ENCODE peak calls at places on chromosomes 12 and 14, in nine cellular contexts. One of them, this sample, is unnamed.

GRCh38 chr14:89025581-89026236 is 201.3 kb downstream of the TTC8 start:
- DNase-seq in H9: no peak
- DNase-seq in BJ: peak
- DNase-seq in retinal pigment epithelial cell: no peak
- DNase-seq in upper lobe of right lung: no peak
- DNase-seq in anterior cingulate cortex: no peak
- DNase-seq in endodermal cell: no peak
- DNase-seq in CD8-positive, alpha-beta memory T cell: no peak
- DNase-seq in progenitor cell of endocrine pancreas: no peak
- DNase-seq in this sample: peak

GRCh38 chr14:23405096-23405495 is 3.0 kb downstream of the MYH6 start:
- DNase-seq in H9: no peak
- DNase-seq in BJ: no peak
- DNase-seq in retinal pigment epithelial cell: no peak
- DNase-seq in upper lobe of right lung: no peak
- DNase-seq in anterior cingulate cortex: no peak
- DNase-seq in endodermal cell: no peak
- DNase-seq in CD8-positive, alpha-beta memory T cell: no peak
- DNase-seq in progenitor cell of endocrine pancreas: no peak
- DNase-seq in this sample: no peak

GRCh38 chr12:53481957-53482586 is 17.2 kb downstream of the MAP3K12 start:
- DNase-seq in H9: peak
- DNase-seq in BJ: no peak
- DNase-seq in retinal pigment epithelial cell: no peak
- DNase-seq in upper lobe of right lung: peak
- DNase-seq in anterior cingulate cortex: no peak
- DNase-seq in endodermal cell: peak
- DNase-seq in CD8-positive, alpha-beta memory T cell: no peak
- DNase-seq in progenitor cell of endocrine pancreas: no peak
- DNase-seq in this sample: peak

GRCh38 chr12:63863658-63864455 is 19.4 kb downstream of the SRGAP1 start:
- DNase-seq in H9: no peak
- DNase-seq in BJ: no peak
- DNase-seq in retinal pigment epithelial cell: no peak
- DNase-seq in upper lobe of right lung: no peak
- DNase-seq in anterior cingulate cortex: no peak
- DNase-seq in endodermal cell: no peak
- DNase-seq in CD8-positive, alpha-beta memory T cell: no peak
- DNase-seq in progenitor cell of endocrine pancreas: no peak
- DNase-seq in this sample: no peak

GRCh38 chr14:96479435-96480146 is 22.6 kb upstream of the PAPOLA start:
- DNase-seq in H9: no peak
- DNase-seq in BJ: no peak
- DNase-seq in retinal pigment epithelial cell: no peak
- DNase-seq in upper lobe of right lung: no peak
- DNase-seq in anterior cingulate cortex: no peak
- DNase-seq in endodermal cell: no peak
- DNase-seq in CD8-positive, alpha-beta memory T cell: no peak
- DNase-seq in progenitor cell of endocrine pancreas: no peak
- DNase-seq in this sample: peak

GRCh38 chr14:67738740-67739504 is 37.2 kb downstream of the RDH12 start:
- DNase-seq in H9: no peak
- DNase-seq in BJ: peak
- DNase-seq in retinal pigment epithelial cell: peak
- DNase-seq in upper lobe of right lung: no peak
- DNase-seq in anterior cingulate cortex: no peak
- DNase-seq in endodermal cell: no peak
- DNase-seq in CD8-positive, alpha-beta memory T cell: no peak
- DNase-seq in progenitor cell of endocrine pancreas: no peak
- DNase-seq in this sample: peak

GRCh38 chr12:93322784-93323183 is 54.9 kb upstream of the NUDT4 start:
- DNase-seq in H9: no peak
- DNase-seq in BJ: no peak
- DNase-seq in retinal pigment epithelial cell: no peak
- DNase-seq in upper lobe of right lung: no peak
- DNase-seq in anterior cingulate cortex: no peak
- DNase-seq in endodermal cell: no peak
- DNase-seq in CD8-positive, alpha-beta memory T cell: no peak
- DNase-seq in progenitor cell of endocrine pancreas: no peak
- DNase-seq in this sample: no peak

GRCh38 chr14:105173901-105174894 is 5.6 kb upstream of the JAG2 start:
- DNase-seq in H9: no peak
- DNase-seq in BJ: no peak
- DNase-seq in retinal pigment epithelial cell: no peak
- DNase-seq in upper lobe of right lung: no peak
- DNase-seq in anterior cingulate cortex: no peak
- DNase-seq in endodermal cell: no peak
- DNase-seq in CD8-positive, alpha-beta memory T cell: peak
- DNase-seq in progenitor cell of endocrine pancreas: no peak
- DNase-seq in this sample: no peak

GRCh38 chr14:104977681-104978647 is at the start of gene AHNAK2:
- DNase-seq in H9: peak
- DNase-seq in BJ: no peak
- DNase-seq in retinal pigment epithelial cell: peak
- DNase-seq in upper lobe of right lung: peak
- DNase-seq in anterior cingulate cortex: peak
- DNase-seq in endodermal cell: peak
- DNase-seq in CD8-positive, alpha-beta memory T cell: peak
- DNase-seq in progenitor cell of endocrine pancreas: peak
- DNase-seq in this sample: peak

GRCh38 chr12:105417732-105418131 is 87.2 kb downstream of the C12orf75 start:
- DNase-seq in H9: no peak
- DNase-seq in BJ: no peak
- DNase-seq in retinal pigment epithelial cell: no peak
- DNase-seq in upper lobe of right lung: no peak
- DNase-seq in anterior cingulate cortex: no peak
- DNase-seq in endodermal cell: no peak
- DNase-seq in CD8-positive, alpha-beta memory T cell: no peak
- DNase-seq in progenitor cell of endocrine pancreas: no peak
- DNase-seq in this sample: no peak

GRCh38 chr14:79467837-79468236 is 743.5 kb downstream of the DIO2 start:
- DNase-seq in H9: no peak
- DNase-seq in BJ: peak
- DNase-seq in retinal pigment epithelial cell: no peak
- DNase-seq in upper lobe of right lung: no peak
- DNase-seq in anterior cingulate cortex: no peak
- DNase-seq in endodermal cell: no peak
- DNase-seq in CD8-positive, alpha-beta memory T cell: no peak
- DNase-seq in progenitor cell of endocrine pancreas: no peak
- DNase-seq in this sample: no peak

GRCh38 chr12:107436376-107436775 is 249.2 kb upstream of the PWP1 start:
- DNase-seq in H9: peak
- DNase-seq in BJ: no peak
- DNase-seq in retinal pigment epithelial cell: peak
- DNase-seq in upper lobe of right lung: no peak
- DNase-seq in anterior cingulate cortex: no peak
- DNase-seq in endodermal cell: peak
- DNase-seq in CD8-positive, alpha-beta memory T cell: no peak
- DNase-seq in progenitor cell of endocrine pancreas: no peak
- DNase-seq in this sample: peak

GRCh38 chr12:38053113-38053512 is 263.5 kb upstream of the ALG10B start:
- DNase-seq in H9: no peak
- DNase-seq in BJ: no peak
- DNase-seq in retinal pigment epithelial cell: no peak
- DNase-seq in upper lobe of right lung: no peak
- DNase-seq in anterior cingulate cortex: no peak
- DNase-seq in endodermal cell: no peak
- DNase-seq in CD8-positive, alpha-beta memory T cell: no peak
- DNase-seq in progenitor cell of endocrine pancreas: no peak
- DNase-seq in this sample: no peak

GRCh38 chr12:132686831-132687210 is 321 bp downstream of the POLE start:
- DNase-seq in H9: no peak
- DNase-seq in BJ: no peak
- DNase-seq in retinal pigment epithelial cell: no peak
- DNase-seq in upper lobe of right lung: no peak
- DNase-seq in anterior cingulate cortex: no peak
- DNase-seq in endodermal cell: no peak
- DNase-seq in CD8-positive, alpha-beta memory T cell: no peak
- DNase-seq in progenitor cell of endocrine pancreas: no peak
- DNase-seq in this sample: peak

GRCh38 chr14:90500665-90501370 is 104.0 kb downstream of the CALM1 start:
- DNase-seq in H9: no peak
- DNase-seq in BJ: no peak
- DNase-seq in retinal pigment epithelial cell: no peak
- DNase-seq in upper lobe of right lung: peak
- DNase-seq in anterior cingulate cortex: no peak
- DNase-seq in endodermal cell: no peak
- DNase-seq in CD8-positive, alpha-beta memory T cell: no peak
- DNase-seq in progenitor cell of endocrine pancreas: no peak
- DNase-seq in this sample: peak

GRCh38 chr14:75091251-75091650 is 21.8 kb downstream of the ZC2HC1C start:
- DNase-seq in H9: no peak
- DNase-seq in BJ: no peak
- DNase-seq in retinal pigment epithelial cell: no peak
- DNase-seq in upper lobe of right lung: no peak
- DNase-seq in anterior cingulate cortex: no peak
- DNase-seq in endodermal cell: no peak
- DNase-seq in CD8-positive, alpha-beta memory T cell: no peak
- DNase-seq in progenitor cell of endocrine pancreas: no peak
- DNase-seq in this sample: no peak

GRCh38 chr14:45868377-45868776 is 615.4 kb upstream of the MIS18BP1 start:
- DNase-seq in H9: no peak
- DNase-seq in BJ: no peak
- DNase-seq in retinal pigment epithelial cell: no peak
- DNase-seq in upper lobe of right lung: no peak
- DNase-seq in anterior cingulate cortex: no peak
- DNase-seq in endodermal cell: no peak
- DNase-seq in CD8-positive, alpha-beta memory T cell: no peak
- DNase-seq in progenitor cell of endocrine pancreas: no peak
- DNase-seq in this sample: no peak

GRCh38 chr12:89469361-89469760 is 55.2 kb downstream of the GALNT4 start:
- DNase-seq in H9: no peak
- DNase-seq in BJ: no peak
- DNase-seq in retinal pigment epithelial cell: no peak
- DNase-seq in upper lobe of right lung: no peak
- DNase-seq in anterior cingulate cortex: no peak
- DNase-seq in endodermal cell: no peak
- DNase-seq in CD8-positive, alpha-beta memory T cell: no peak
- DNase-seq in progenitor cell of endocrine pancreas: no peak
- DNase-seq in this sample: no peak

GRCh38 chr12:26114720-26115406 is 10.0 kb downstream of the BHLHE41 start:
- DNase-seq in H9: no peak
- DNase-seq in BJ: no peak
- DNase-seq in retinal pigment epithelial cell: no peak
- DNase-seq in upper lobe of right lung: no peak
- DNase-seq in anterior cingulate cortex: no peak
- DNase-seq in endodermal cell: no peak
- DNase-seq in CD8-positive, alpha-beta memory T cell: no peak
- DNase-seq in progenitor cell of endocrine pancreas: no peak
- DNase-seq in this sample: no peak

GRCh38 chr14:95361373-95362179 is 41.9 kb upstream of the CLMN start:
- DNase-seq in H9: peak
- DNase-seq in BJ: no peak
- DNase-seq in retinal pigment epithelial cell: no peak
- DNase-seq in upper lobe of right lung: peak
- DNase-seq in anterior cingulate cortex: no peak
- DNase-seq in endodermal cell: peak
- DNase-seq in CD8-positive, alpha-beta memory T cell: no peak
- DNase-seq in progenitor cell of endocrine pancreas: no peak
- DNase-seq in this sample: peak

GRCh38 chr14:104313674-104314073 is 175.3 kb downstream of the KIF26A start:
- DNase-seq in H9: no peak
- DNase-seq in BJ: no peak
- DNase-seq in retinal pigment epithelial cell: no peak
- DNase-seq in upper lobe of right lung: no peak
- DNase-seq in anterior cingulate cortex: no peak
- DNase-seq in endodermal cell: peak
- DNase-seq in CD8-positive, alpha-beta memory T cell: no peak
- DNase-seq in progenitor cell of endocrine pancreas: no peak
- DNase-seq in this sample: no peak

GRCh38 chr12:62533087-62533754 is 66.6 kb downstream of the MON2 start:
- DNase-seq in H9: no peak
- DNase-seq in BJ: no peak
- DNase-seq in retinal pigment epithelial cell: no peak
- DNase-seq in upper lobe of right lung: no peak
- DNase-seq in anterior cingulate cortex: no peak
- DNase-seq in endodermal cell: no peak
- DNase-seq in CD8-positive, alpha-beta memory T cell: no peak
- DNase-seq in progenitor cell of endocrine pancreas: no peak
- DNase-seq in this sample: no peak

GRCh38 chr14:52923902-52924575 is 26.8 kb downstream of the FERMT2 start:
- DNase-seq in H9: peak
- DNase-seq in BJ: no peak
- DNase-seq in retinal pigment epithelial cell: no peak
- DNase-seq in upper lobe of right lung: no peak
- DNase-seq in anterior cingulate cortex: no peak
- DNase-seq in endodermal cell: peak
- DNase-seq in CD8-positive, alpha-beta memory T cell: no peak
- DNase-seq in progenitor cell of endocrine pancreas: no peak
- DNase-seq in this sample: no peak

GRCh38 chr12:9361879-9362326 is 153.7 kb upstream of the PZP start:
- DNase-seq in H9: peak
- DNase-seq in BJ: no peak
- DNase-seq in retinal pigment epithelial cell: no peak
- DNase-seq in upper lobe of right lung: no peak
- DNase-seq in anterior cingulate cortex: no peak
- DNase-seq in endodermal cell: peak
- DNase-seq in CD8-positive, alpha-beta memory T cell: no peak
- DNase-seq in progenitor cell of endocrine pancreas: no peak
- DNase-seq in this sample: no peak

GRCh38 chr14:33726685-33727084 is 224.2 kb downstream of the EGLN3 start:
- DNase-seq in H9: no peak
- DNase-seq in BJ: no peak
- DNase-seq in retinal pigment epithelial cell: no peak
- DNase-seq in upper lobe of right lung: no peak
- DNase-seq in anterior cingulate cortex: no peak
- DNase-seq in endodermal cell: no peak
- DNase-seq in CD8-positive, alpha-beta memory T cell: no peak
- DNase-seq in progenitor cell of endocrine pancreas: no peak
- DNase-seq in this sample: no peak

GRCh38 chr14:89185919-89186849 is 230.8 kb downstream of the FOXN3 start:
- DNase-seq in H9: no peak
- DNase-seq in BJ: no peak
- DNase-seq in retinal pigment epithelial cell: peak
- DNase-seq in upper lobe of right lung: no peak
- DNase-seq in anterior cingulate cortex: no peak
- DNase-seq in endodermal cell: peak
- DNase-seq in CD8-positive, alpha-beta memory T cell: no peak
- DNase-seq in progenitor cell of endocrine pancreas: no peak
- DNase-seq in this sample: peak

GRCh38 chr12:66270613-66271012 is 31.7 kb upstream of the HELB start:
- DNase-seq in H9: no peak
- DNase-seq in BJ: no peak
- DNase-seq in retinal pigment epithelial cell: no peak
- DNase-seq in upper lobe of right lung: no peak
- DNase-seq in anterior cingulate cortex: no peak
- DNase-seq in endodermal cell: no peak
- DNase-seq in CD8-positive, alpha-beta memory T cell: no peak
- DNase-seq in progenitor cell of endocrine pancreas: no peak
- DNase-seq in this sample: no peak

GRCh38 chr12:3186546-3187237 is 109.5 kb downstream of the TSPAN9 start:
- DNase-seq in H9: no peak
- DNase-seq in BJ: no peak
- DNase-seq in retinal pigment epithelial cell: no peak
- DNase-seq in upper lobe of right lung: no peak
- DNase-seq in anterior cingulate cortex: no peak
- DNase-seq in endodermal cell: no peak
- DNase-seq in CD8-positive, alpha-beta memory T cell: no peak
- DNase-seq in progenitor cell of endocrine pancreas: no peak
- DNase-seq in this sample: no peak

GRCh38 chr14:29627141-29627540 is 300.5 kb downstream of the PRKD1 start:
- DNase-seq in H9: no peak
- DNase-seq in BJ: no peak
- DNase-seq in retinal pigment epithelial cell: no peak
- DNase-seq in upper lobe of right lung: no peak
- DNase-seq in anterior cingulate cortex: no peak
- DNase-seq in endodermal cell: no peak
- DNase-seq in CD8-positive, alpha-beta memory T cell: no peak
- DNase-seq in progenitor cell of endocrine pancreas: no peak
- DNase-seq in this sample: no peak

GRCh38 chr14:79487632-79488031 is 723.7 kb downstream of the DIO2 start:
- DNase-seq in H9: no peak
- DNase-seq in BJ: no peak
- DNase-seq in retinal pigment epithelial cell: no peak
- DNase-seq in upper lobe of right lung: no peak
- DNase-seq in anterior cingulate cortex: no peak
- DNase-seq in endodermal cell: peak
- DNase-seq in CD8-positive, alpha-beta memory T cell: no peak
- DNase-seq in progenitor cell of endocrine pancreas: no peak
- DNase-seq in this sample: no peak

GRCh38 chr12:127750076-127750840 is 516.7 kb upstream of the TMEM132C start:
- DNase-seq in H9: no peak
- DNase-seq in BJ: no peak
- DNase-seq in retinal pigment epithelial cell: no peak
- DNase-seq in upper lobe of right lung: no peak
- DNase-seq in anterior cingulate cortex: no peak
- DNase-seq in endodermal cell: no peak
- DNase-seq in CD8-positive, alpha-beta memory T cell: no peak
- DNase-seq in progenitor cell of endocrine pancreas: no peak
- DNase-seq in this sample: no peak